ENCODE peak calls at places on chromosomes 1 and 21, in eight cellular contexts. N, R, K, M, C, H, F and U are unnamed samples.

GRCh38 chr1:3753656-3754454 is 1.6 kb downstream of the CCDC27 start:
- DNase-seq in K (no peak), H (no peak), C (no peak), N (no peak), F (no peak), R (no peak), M (no peak), U (no peak)

GRCh38 chr1:230957580-230957989 is 21.1 kb downstream of the TTC13 start:
- DNase-seq in M (no peak), H (no peak), C (no peak), F (no peak), N (no peak), K (no peak), R (no peak), U (no peak)

GRCh38 chr1:234725177-234726132 is 115.5 kb upstream of the IRF2BP2 start:
- DNase-seq in C (no peak), H (peak; percentile 44), M (no peak), R (peak; percentile 69), N (peak; percentile 58), K (no peak), F (peak; percentile 42), U (no peak)

GRCh38 chr1:94650301-94650700 is 108.7 kb upstream of the F3 start:
- DNase-seq in K (no peak), M (no peak), R (no peak), F (no peak), N (no peak), C (no peak), H (no peak), U (no peak)

GRCh38 chr1:243559575-243560172 is 290.4 kb downstream of the AKT3 start:
- DNase-seq in M (no peak), H (no peak), N (no peak), C (no peak), R (no peak), K (no peak), F (no peak), U (no peak)

GRCh38 chr1:113269577-113269976 is 120.7 kb upstream of the MAGI3 start:
- DNase-seq in F (no peak), N (no peak), K (no peak), C (peak; percentile 12), H (no peak), M (no peak), R (no peak), U (no peak)

GRCh38 chr21:31107871-31108270 is 69.6 kb upstream of the KRTAP19-8 start:
- DNase-seq in M (no peak), C (no peak), H (no peak), R (no peak), F (no peak), N (no peak), K (no peak), U (no peak)

GRCh38 chr1:7366955-7367665 is 404.0 kb upstream of the VAMP3 start:
- DNase-seq in C (no peak), R (no peak), K (no peak), F (no peak), M (no peak), H (peak; percentile 47), N (no peak), U (no peak)

GRCh38 chr1:232149302-232150201 is 480.4 kb downstream of the SIPA1L2 start:
- DNase-seq in C (no peak), H (no peak), R (no peak), M (no peak), F (peak; percentile 71), N (no peak), K (no peak), U (no peak)

GRCh38 chr1:84754376-84754672 is 64.1 kb upstream of the SSX2IP start:
- DNase-seq in C (no peak), H (no peak), F (no peak), K (no peak), N (no peak), R (no peak), M (no peak), U (no peak)

GRCh38 chr1:84756455-84757082 is 66.3 kb upstream of the SSX2IP start:
- DNase-seq in N (no peak), F (no peak), C (no peak), R (no peak), K (no peak), M (no peak), H (no peak), U (no peak)

GRCh38 chr1:84757301-84757700 is 67.0 kb upstream of the SSX2IP start:
- DNase-seq in M (no peak), H (no peak), F (no peak), C (no peak), K (no peak), R (no peak), N (no peak), U (no peak)

GRCh38 chr1:84755216-84755615 is 65.0 kb upstream of the SSX2IP start:
- DNase-seq in M (no peak), F (no peak), K (no peak), H (no peak), C (no peak), N (no peak), R (no peak), U (no peak)

GRCh38 chr1:84753516-84754375 is 63.5 kb upstream of the SSX2IP start:
- DNase-seq in F (peak; percentile 69), K (peak; percentile 64), C (peak; percentile 84), H (peak; percentile 58), M (peak; percentile 70), N (peak; percentile 52), R (peak; percentile 24), U (peak; percentile 76)
- TF ChIP-seq CTCF in F (peak; percentile 96), K (peak; percentile 93), C (peak; percentile 99), H (peak; percentile 90), M (peak; percentile 99), N (peak; percentile 46), R (peak; percentile 89), U (peak; percentile 99)

GRCh38 chr1:155136728-155137127 is 1.1 kb downstream of the SLC50A1 start:
- DNase-seq in N (no peak), F (no peak), R (no peak), H (no peak), M (no peak), C (no peak), K (no peak), U (no peak)

GRCh38 chr1:155134858-155135415 is 715 bp upstream of the SLC50A1 start:
- DNase-seq in M (peak; percentile 52), F (peak; percentile 95), C (peak; percentile 66), H (peak; percentile 84), K (peak; percentile 93), R (peak; percentile 92), N (peak; percentile 95), U (no peak)

GRCh38 chr1:155137129-155137528 is 1.5 kb downstream of the SLC50A1 start:
- DNase-seq in R (no peak), M (no peak), F (no peak), H (no peak), K (no peak), C (no peak), N (no peak), U (no peak)

GRCh38 chr1:155134322-155134721 is 1.3 kb upstream of the SLC50A1 start:
- DNase-seq in H (no peak), K (no peak), R (no peak), F (no peak), C (no peak), N (no peak), M (no peak), U (no peak)

DNA sequence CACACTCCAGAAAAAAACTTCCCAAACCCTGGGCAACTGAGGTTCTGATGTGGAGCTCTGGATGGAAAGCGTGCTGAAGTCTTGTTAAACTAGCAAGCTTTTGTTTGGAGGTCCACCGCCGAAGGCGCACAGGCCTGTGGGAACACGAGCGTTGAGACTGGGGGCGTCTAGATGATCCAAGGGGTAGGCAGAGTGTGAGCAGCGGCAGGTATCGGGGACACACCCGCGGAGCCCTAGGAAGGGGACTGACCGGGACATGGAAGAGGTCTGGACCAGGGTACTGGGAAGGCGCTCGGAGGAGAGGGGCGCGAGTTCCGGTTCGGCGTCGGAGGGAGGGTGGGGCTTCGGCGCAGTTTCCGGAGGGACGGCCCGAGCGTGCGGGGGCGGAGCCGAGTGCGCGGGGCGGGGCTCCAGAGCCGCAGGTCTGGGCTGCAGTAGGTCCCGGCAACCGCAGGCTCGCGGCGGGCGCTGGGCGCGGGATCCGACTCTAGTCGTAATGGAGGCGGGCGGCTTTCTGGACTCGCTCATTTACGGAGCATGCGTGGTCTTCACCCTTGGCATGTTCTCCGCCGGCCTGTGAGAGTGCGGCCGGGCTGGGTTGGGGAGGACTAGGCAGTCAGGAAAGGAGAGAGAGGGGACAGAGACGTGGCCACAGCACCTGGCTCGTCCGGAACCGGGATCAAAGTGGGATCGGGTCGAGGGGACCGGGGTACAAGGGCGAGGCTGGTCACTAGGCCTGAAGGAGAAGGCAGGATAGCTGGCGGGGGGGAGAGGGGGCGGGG is at the start of gene SLC50A1:
- DNase-seq in R (peak; percentile 94), M (peak; percentile 97), C (peak; percentile 98), N (peak; percentile 95), H (peak; percentile 95), K (peak; percentile 97), F (peak; percentile 95), U (peak; percentile 95)
- TF ChIP-seq CTCF in R (peak; percentile 23), M (no peak), C (no peak), N (peak; percentile 72), H (peak; percentile 65), K (peak; percentile 46), F (no peak), U (peak; percentile 43)

GRCh38 chr1:178688244-178688643 is 36.8 kb upstream of the RALGPS2 start:
- DNase-seq in N (peak; percentile 25), K (no peak), R (no peak), C (no peak), M (no peak), F (no peak), H (no peak), U (no peak)
- TF ChIP-seq CTCF in N (no peak), K (no peak), R (no peak), C (no peak), M (no peak), F (no peak), H (no peak), U (no peak)

DNA sequence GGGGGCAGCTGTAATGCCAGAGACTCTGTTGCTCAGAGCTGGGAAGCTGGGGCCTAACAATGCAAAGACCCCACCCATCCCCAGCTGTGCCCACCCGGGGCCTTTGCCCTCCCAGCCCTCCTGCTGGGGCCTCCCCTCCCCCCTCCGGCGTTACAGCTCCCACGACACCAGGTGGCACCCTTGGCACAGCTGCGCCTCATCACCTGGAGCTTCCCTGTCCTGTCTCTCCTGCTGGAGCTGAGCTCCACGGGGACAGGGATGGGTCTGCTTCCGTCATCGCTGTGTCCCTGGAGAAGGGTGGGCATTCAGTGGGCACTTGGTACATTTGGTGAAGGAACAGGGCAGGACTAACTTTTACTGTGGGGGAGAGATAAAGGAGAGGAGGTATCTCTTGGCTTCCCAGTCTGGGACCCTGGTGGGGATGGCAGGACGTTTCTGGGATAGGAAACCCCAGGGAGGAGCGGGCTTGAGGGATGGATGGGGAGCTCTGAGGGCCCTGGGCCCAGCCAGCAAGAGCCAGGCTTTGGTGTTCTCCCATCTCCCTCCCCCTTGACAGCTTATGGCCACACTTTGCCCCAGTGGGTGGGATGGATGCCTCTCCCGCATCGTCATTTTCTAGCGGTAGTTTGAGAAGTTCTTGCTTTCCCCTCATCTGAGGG is 453.2 kb downstream of the PTPRU start:
- DNase-seq in H (no peak), N (no peak), K (no peak), C (no peak), M (no peak), F (no peak), R (no peak), U (no peak)
- TF ChIP-seq CTCF in H (no peak), N (no peak), K (no peak), C (no peak), M (no peak), F (peak; percentile 1), R (no peak), U (no peak)

DNA sequence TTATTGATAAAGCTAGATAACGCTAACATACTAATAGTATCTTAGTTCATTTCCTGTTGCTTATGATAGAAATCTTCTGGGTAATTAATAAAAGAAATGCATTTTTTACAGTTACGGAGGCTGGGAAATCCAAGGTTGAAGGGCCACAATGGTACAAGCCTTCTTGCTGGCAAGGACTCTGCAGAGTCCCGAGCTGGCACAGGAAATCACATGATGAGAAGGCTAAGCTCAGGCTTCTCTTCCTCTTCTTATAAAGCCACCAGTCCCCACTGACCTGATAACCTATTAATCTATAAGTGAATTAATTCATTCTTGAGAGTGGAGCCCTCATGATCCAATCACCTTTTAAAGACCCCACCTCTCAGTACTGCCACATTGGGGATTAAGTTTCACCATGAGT is 82.6 kb downstream of the GPR161 start:
- DNase-seq in M (no peak), H (no peak), K (no peak), R (no peak), F (no peak), N (no peak), C (no peak), U (no peak)
- TF ChIP-seq CTCF in M (no peak), H (no peak), K (no peak), R (no peak), F (no peak), N (no peak), C (no peak), U (no peak)